ENCODE peak calls at places on chromosome 12, in seven cellular contexts. N, U, J, B, E, T and O are unnamed samples.

GRCh38 chr12:25151476-25151875 is 43.5 kb downstream of the DNAI7 start:
- DNase-seq in N (no peak), B (no peak), J (no peak), E (peak), U (peak), T (no peak), O (no peak)

GRCh38 chr12:56188116-56188785 is 1.0 kb downstream of the SMARCC2 start:
- DNase-seq in B (no peak), T (no peak), J (no peak), U (no peak), E (no peak), N (no peak), O (no peak)

GRCh38 chr12:52121848-52122838 is 42.6 kb downstream of the SMIM41 start:
- DNase-seq in E (peak), N (no peak), T (no peak), U (peak), J (no peak), B (no peak), O (peak)

GRCh38 chr12:124005736-124006581 is 32.9 kb downstream of the ZNF664 start:
- DNase-seq in T (no peak), E (no peak), N (no peak), J (no peak), U (no peak), B (no peak), O (no peak)

GRCh38 chr12:98572010-98572409 is 21.5 kb upstream of the SLC25A3 start:
- DNase-seq in J (no peak), N (no peak), T (no peak), E (no peak), B (no peak), U (no peak), O (no peak)

GRCh38 chr12:124033859-124034258 is 60.8 kb downstream of the ZNF664 start:
- DNase-seq in E (no peak), T (no peak), U (no peak), B (no peak), J (no peak), N (no peak), O (no peak)

GRCh38 chr12:52794479-52795331 is 1.2 kb downstream of the KRT3 start:
- DNase-seq in B (no peak), N (no peak), T (no peak), J (no peak), E (no peak), U (no peak), O (no peak)

GRCh38 chr12:82665142-82665923 is 21.4 kb upstream of the TMTC2 start:
- DNase-seq in U (no peak), B (no peak), T (no peak), N (no peak), E (no peak), J (no peak), O (no peak)

GRCh38 chr12:7117670-7118069 is 8.7 kb upstream of the C1RL start:
- DNase-seq in J (no peak), B (no peak), U (peak), E (no peak), N (peak), T (no peak), O (no peak)

GRCh38 chr12:26631846-26632245 is 201.1 kb downstream of the ITPR2 start:
- DNase-seq in T (no peak), J (no peak), E (no peak), B (no peak), N (no peak), U (no peak), O (no peak)

GRCh38 chr12:117125769-117126168 is 26.6 kb upstream of the TESC start:
- DNase-seq in N (no peak), U (no peak), B (no peak), E (no peak), J (no peak), T (no peak), O (no peak)

GRCh38 chr12:57564178-57564740 is 14.4 kb downstream of the KIF5A start:
- DNase-seq in B (no peak), T (no peak), N (no peak), U (no peak), J (no peak), E (no peak), O (no peak)

GRCh38 chr12:65740873-65741600 is 83.2 kb upstream of the HMGA2 start:
- DNase-seq in B (no peak), J (no peak), T (no peak), E (peak), N (peak), U (peak), O (peak)

GRCh38 chr12:7806863-7807487 is 17.8 kb downstream of the NANOG start:
- DNase-seq in B (no peak), T (peak), E (peak), J (no peak), N (peak), U (no peak), O (peak)

GRCh38 chr12:7161811-7162210 is 27.7 kb upstream of the PEX5 start:
- DNase-seq in B (no peak), U (peak), E (no peak), N (no peak), J (no peak), T (no peak), O (no peak)

GRCh38 chr12:71849109-71849851 is 9.7 kb downstream of the TBC1D15 start:
- DNase-seq in B (no peak), T (no peak), N (no peak), E (no peak), J (no peak), U (no peak), O (no peak)

GRCh38 chr12:116150452-116150851 is 127.0 kb downstream of the MED13L start:
- DNase-seq in E (no peak), U (no peak), B (no peak), N (no peak), J (no peak), T (no peak), O (no peak)

GRCh38 chr12:128973883-128974681 is 120.8 kb downstream of the GLT1D1 start:
- DNase-seq in E (no peak), U (no peak), B (no peak), J (no peak), T (no peak), N (no peak), O (no peak)

GRCh38 chr12:105262461-105263184 is 26.6 kb upstream of the APPL2 start:
- DNase-seq in N (no peak), T (no peak), B (no peak), U (no peak), E (no peak), J (peak), O (no peak)

GRCh38 chr12:50192908-50193307 is 25.7 kb upstream of the CERS5 start:
- DNase-seq in T (no peak), B (no peak), U (no peak), E (no peak), N (no peak), J (no peak), O (no peak)

GRCh38 chr12:52277486-52278245 is 3.2 kb downstream of the KRT86 start:
- DNase-seq in T (no peak), E (no peak), J (no peak), U (no peak), N (peak), B (no peak), O (no peak)

GRCh38 chr12:62640910-62641448 is 174.4 kb downstream of the MON2 start:
- DNase-seq in U (no peak), T (no peak), J (peak), B (no peak), N (no peak), E (no peak), O (peak)

GRCh38 chr12:94712852-94713545 is 62.6 kb upstream of the TMCC3 start:
- DNase-seq in N (no peak), E (no peak), B (no peak), U (no peak), T (no peak), J (no peak), O (no peak)

GRCh38 chr12:92928431-92928961 is 599 bp downstream of the EEA1 start:
- DNase-seq in B (peak), N (peak), U (peak), J (no peak), E (peak), T (no peak), O (no peak)

GRCh38 chr12:16158018-16158417 is 119.5 kb downstream of the SLC15A5 start:
- DNase-seq in B (no peak), J (no peak), N (no peak), E (no peak), T (no peak), U (no peak), O (no peak)

GRCh38 chr12:91781114-91781513 is 364.5 kb downstream of the BTG1 start:
- DNase-seq in J (no peak), B (no peak), T (no peak), U (no peak), N (no peak), E (no peak), O (no peak)

GRCh38 chr12:103244596-103244995 is 251.2 kb downstream of the C12orf42 start:
- DNase-seq in B (no peak), J (no peak), U (no peak), T (no peak), N (no peak), E (no peak), O (no peak)

GRCh38 chr12:77107121-77107520 is 41.8 kb upstream of the E2F7 start:
- DNase-seq in U (no peak), J (no peak), B (no peak), E (no peak), N (no peak), T (no peak), O (no peak)

DNA sequence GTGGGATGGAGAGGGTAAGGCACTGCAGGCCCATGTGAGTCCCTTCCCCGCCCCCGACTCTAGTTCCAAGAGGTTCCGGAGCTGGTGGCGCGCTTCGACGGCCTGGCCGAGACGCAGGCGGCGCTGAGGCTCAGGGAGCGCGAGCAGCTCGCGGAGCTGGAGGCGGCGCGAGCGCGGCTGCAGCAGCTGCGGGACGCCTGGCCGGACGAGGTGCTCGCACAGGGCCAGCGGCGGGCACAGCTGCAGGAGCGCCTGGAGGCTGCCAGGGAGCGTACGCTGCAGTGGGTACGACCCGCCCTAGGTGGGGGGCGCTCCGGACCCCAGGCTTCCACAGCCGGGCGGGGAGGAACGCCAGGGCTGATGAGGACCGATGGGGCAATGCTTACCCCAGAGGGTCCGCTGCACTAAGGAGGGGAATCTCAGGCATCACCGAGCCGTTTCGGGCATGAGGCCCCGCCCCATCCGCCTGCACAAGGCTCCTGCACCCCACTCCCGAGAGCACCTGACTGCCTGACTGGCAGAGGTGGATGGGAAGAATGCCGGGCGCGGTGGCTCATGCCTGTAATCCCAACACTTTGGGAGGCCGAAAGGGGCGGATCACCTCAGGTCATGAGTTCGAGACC is 4.9 kb downstream of the CFAP73 start:
- DNase-seq in N (no peak), B (no peak), T (no peak), J (no peak), U (no peak), E (no peak), O (no peak)
- TF ChIP-seq POLR2AphosphoS5 in N (no peak), B (no peak), T (no peak), J (no peak), U (no peak), E (no peak), O (no peak)

GRCh38 chr12:131076277-131076676 is 122.6 kb downstream of the ADGRD1 start:
- DNase-seq in T (no peak), U (no peak), J (no peak), N (no peak), B (no peak), E (no peak), O (no peak)

GRCh38 chr12:131072446-131073230 is 118.9 kb downstream of the ADGRD1 start:
- DNase-seq in N (peak), B (no peak), U (no peak), J (no peak), T (no peak), E (no peak), O (no peak)

GRCh38 chr12:131075194-131075593 is 121.5 kb downstream of the ADGRD1 start:
- DNase-seq in J (no peak), N (no peak), E (no peak), T (no peak), B (no peak), U (no peak), O (no peak)

GRCh38 chr12:131075611-131076010 is 121.9 kb downstream of the ADGRD1 start:
- DNase-seq in N (no peak), U (no peak), E (no peak), B (no peak), T (no peak), J (no peak), O (no peak)

GRCh38 chr12:131074221-131075083 is 120.7 kb downstream of the ADGRD1 start:
- DNase-seq in N (peak), B (no peak), T (no peak), J (no peak), E (no peak), U (peak), O (no peak)
- TF ChIP-seq POLR2AphosphoS5 in N (no peak), B (no peak), T (no peak), J (no peak), E (no peak), U (no peak), O (no peak)

GRCh38 chr12:42474391-42474790 is 115.2 kb downstream of the PRICKLE1 start:
- DNase-seq in N (no peak), J (no peak), T (peak), U (no peak), B (no peak), E (no peak), O (no peak)
- TF ChIP-seq POLR2AphosphoS5 in N (no peak), J (no peak), T (no peak), U (no peak), B (no peak), E (no peak), O (no peak)

GRCh38 chr12:89525824-89526770 is at the start of gene POC1B:
- DNase-seq in T (peak), B (peak), U (peak), J (peak), E (peak), N (peak), O (peak)
- TF ChIP-seq POLR2AphosphoS5 in T (peak), B (peak), U (peak), J (peak), E (peak), N (no peak), O (peak)

DNA sequence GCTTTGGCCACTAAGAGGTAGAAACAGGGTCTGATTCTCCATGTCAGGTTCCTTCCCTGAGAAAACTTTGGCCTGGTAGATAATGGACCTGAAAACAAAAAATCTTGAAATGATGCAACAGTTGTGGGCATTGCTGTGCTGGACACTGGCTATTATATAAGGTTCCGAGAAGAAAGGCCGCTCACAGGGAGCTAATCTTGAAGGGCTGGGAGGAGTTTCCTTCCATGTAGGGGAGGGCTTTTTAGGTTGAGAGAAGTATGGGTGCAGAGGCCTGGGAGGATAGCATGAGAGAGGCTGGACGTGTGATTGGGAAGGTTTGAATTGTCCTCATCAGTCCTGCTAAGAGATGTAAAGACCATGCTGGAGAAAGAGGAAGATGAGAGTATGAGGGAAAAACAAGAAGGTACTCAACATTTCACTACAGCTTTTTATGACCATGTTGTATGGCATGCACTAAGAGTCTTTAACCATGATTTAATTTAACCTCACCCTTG is 11.6 kb downstream of the LRRK2 start:
- DNase-seq in E (no peak), B (no peak), U (no peak), T (no peak), N (no peak), J (no peak), O (no peak)
- TF ChIP-seq POLR2AphosphoS5 in E (no peak), B (no peak), U (no peak), T (no peak), N (no peak), J (no peak), O (no peak)

GRCh38 chr12:67677166-67677565 is 28.6 kb downstream of the DYRK2 start:
- DNase-seq in U (no peak), J (no peak), T (no peak), B (no peak), N (no peak), E (no peak), O (no peak)

GRCh38 chr12:67676624-67677023 is 28.1 kb downstream of the DYRK2 start:
- DNase-seq in T (no peak), J (no peak), N (no peak), U (no peak), B (no peak), E (no peak), O (no peak)

GRCh38 chr12:67681941-67682340 is 33.4 kb downstream of the DYRK2 start:
- DNase-seq in U (no peak), J (no peak), E (no peak), B (no peak), T (no peak), N (no peak), O (no peak)

DNA sequence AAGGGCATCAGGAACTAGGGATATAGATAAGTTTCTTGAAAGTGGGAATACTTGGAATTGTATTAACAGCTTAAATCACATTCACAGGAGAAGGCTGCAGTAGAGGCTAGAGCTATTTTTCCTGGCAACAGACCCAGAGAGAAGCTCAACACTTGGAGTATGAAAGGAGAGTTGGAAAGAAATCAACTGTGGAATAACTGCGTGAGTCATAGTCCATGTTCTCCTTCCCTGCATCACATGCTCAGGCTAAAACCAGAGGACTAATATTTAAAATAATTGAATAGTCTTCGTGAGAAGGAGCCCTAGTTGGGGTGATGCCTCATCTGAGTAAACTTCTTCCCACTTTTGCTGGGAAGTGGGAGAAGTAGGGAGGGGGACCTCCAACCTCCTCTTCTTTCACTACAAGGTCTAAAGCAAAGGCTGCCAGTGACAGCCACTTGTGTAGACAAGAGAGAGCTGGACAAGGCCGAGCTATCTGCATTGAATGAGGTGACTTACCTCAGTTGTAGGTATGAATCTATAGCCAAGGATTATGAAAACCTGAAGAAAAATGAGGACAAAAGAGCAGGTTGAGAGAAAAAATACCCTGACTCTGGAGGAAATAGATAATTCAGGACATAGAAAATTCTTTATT is 32.7 kb downstream of the DYRK2 start:
- DNase-seq in N (no peak), B (no peak), J (no peak), E (no peak), U (no peak), T (no peak), O (no peak)
- TF ChIP-seq POLR2AphosphoS5 in N (no peak), B (no peak), J (peak), E (no peak), U (peak), T (no peak), O (no peak)

GRCh38 chr12:113862570-113863454 is 103.3 kb downstream of the RBM19 start:
- DNase-seq in J (no peak), B (no peak), T (no peak), U (no peak), N (no peak), E (no peak), O (no peak)
- TF ChIP-seq POLR2AphosphoS5 in J (no peak), B (no peak), T (no peak), U (no peak), N (no peak), E (no peak), O (no peak)

GRCh38 chr12:3213768-3214167 is 136.6 kb downstream of the TSPAN9 start:
- DNase-seq in N (no peak), T (no peak), E (no peak), U (no peak), J (no peak), B (no peak), O (no peak)

GRCh38 chr12:3213171-3213570 is 136.0 kb downstream of the TSPAN9 start:
- DNase-seq in E (no peak), N (no peak), J (no peak), U (no peak), T (no peak), B (no peak), O (no peak)

GRCh38 chr12:3215410-3215975 is 138.3 kb downstream of the TSPAN9 start:
- DNase-seq in E (no peak), J (no peak), U (no peak), T (no peak), B (no peak), N (no peak), O (no peak)

GRCh38 chr12:3216097-3216496 is 138.9 kb downstream of the TSPAN9 start:
- DNase-seq in E (no peak), N (no peak), J (no peak), U (no peak), T (no peak), B (no peak), O (no peak)

GRCh38 chr12:3214508-3215365 is 137.6 kb downstream of the TSPAN9 start:
- DNase-seq in N (no peak), B (no peak), T (no peak), E (no peak), U (no peak), J (no peak), O (no peak)
- TF ChIP-seq POLR2AphosphoS5 in N (no peak), B (no peak), T (no peak), E (no peak), U (no peak), J (no peak), O (no peak)

DNA sequence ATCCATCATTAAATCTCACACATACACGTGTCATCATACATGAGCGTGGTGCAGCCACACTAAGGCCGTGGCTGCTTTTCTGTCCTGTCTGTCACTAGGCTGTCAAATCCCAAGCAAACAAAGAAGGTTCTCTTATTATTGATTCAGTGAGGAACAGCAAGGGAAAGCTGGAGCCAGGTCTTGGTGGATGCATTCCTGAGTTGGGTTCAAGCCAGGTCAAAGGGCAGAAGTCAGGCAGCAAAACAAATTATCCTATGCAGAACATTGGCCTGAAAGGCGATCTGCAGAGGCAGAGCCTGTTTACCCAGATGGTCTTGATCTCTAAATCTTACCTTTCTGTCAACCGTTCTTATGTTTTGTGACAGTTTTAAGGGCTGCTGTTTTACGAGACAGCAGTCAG is 252.3 kb downstream of the NEDD1 start:
- DNase-seq in T (no peak), N (no peak), E (no peak), J (no peak), U (no peak), B (no peak), O (no peak)
- TF ChIP-seq POLR2AphosphoS5 in T (no peak), N (no peak), E (no peak), J (no peak), U (no peak), B (no peak), O (no peak)